ENCODE peak calls at places on chromosomes 16 and 17, in six cellular contexts. One of them, this sample, is unnamed.

GRCh38 chr17:71273451-71273850 is 847.4 kb upstream of the SOX9 start:
- DNase-seq in AG08395: no peak
- DNase-seq in H54: no peak
- DNase-seq in Daoy: no peak
- DNase-seq in astrocyte of the hippocampus: no peak
- DNase-seq in lower leg skin: no peak
- DNase-seq in this sample: no peak

GRCh38 chr17:81870155-81870977 is 771 bp downstream of the ARHGDIA start:
- DNase-seq in AG08395: no peak
- DNase-seq in H54: no peak
- DNase-seq in Daoy: peak
- DNase-seq in astrocyte of the hippocampus: peak
- DNase-seq in lower leg skin: no peak
- DNase-seq in this sample: no peak

GRCh38 chr17:43661699-43662431 is at the start of gene MEOX1:
- DNase-seq in AG08395: peak
- DNase-seq in H54: peak
- DNase-seq in Daoy: peak
- DNase-seq in astrocyte of the hippocampus: peak
- DNase-seq in lower leg skin: no peak
- DNase-seq in this sample: no peak

GRCh38 chr17:37831492-37831891 is 86.6 kb upstream of the HNF1B start:
- DNase-seq in AG08395: no peak
- DNase-seq in H54: no peak
- DNase-seq in Daoy: no peak
- DNase-seq in astrocyte of the hippocampus: no peak
- DNase-seq in lower leg skin: no peak
- DNase-seq in this sample: no peak

GRCh38 chr17:72393553-72393952 is 272.7 kb downstream of the SOX9 start:
- DNase-seq in AG08395: peak
- DNase-seq in H54: peak
- DNase-seq in Daoy: peak
- DNase-seq in astrocyte of the hippocampus: peak
- DNase-seq in lower leg skin: no peak
- DNase-seq in this sample: no peak

GRCh38 chr16:47110939-47111338 is 32.8 kb downstream of the NETO2 start:
- DNase-seq in AG08395: no peak
- DNase-seq in H54: no peak
- DNase-seq in Daoy: no peak
- DNase-seq in astrocyte of the hippocampus: no peak
- DNase-seq in lower leg skin: no peak
- DNase-seq in this sample: no peak

GRCh38 chr16:19130852-19131808 is 17.4 kb downstream of the ITPRIPL2 start:
- DNase-seq in AG08395: peak
- DNase-seq in H54: no peak
- DNase-seq in Daoy: peak
- DNase-seq in astrocyte of the hippocampus: peak
- DNase-seq in lower leg skin: no peak
- DNase-seq in this sample: peak

GRCh38 chr16:86653289-86654006 is 75.1 kb downstream of the FOXL1 start:
- DNase-seq in AG08395: peak
- DNase-seq in H54: no peak
- DNase-seq in Daoy: no peak
- DNase-seq in astrocyte of the hippocampus: peak
- DNase-seq in lower leg skin: no peak
- DNase-seq in this sample: no peak

GRCh38 chr16:67865318-67865717 is 7.5 kb upstream of the EDC4 start:
- DNase-seq in AG08395: peak
- DNase-seq in H54: no peak
- DNase-seq in Daoy: peak
- DNase-seq in astrocyte of the hippocampus: peak
- DNase-seq in lower leg skin: no peak
- DNase-seq in this sample: no peak

GRCh38 chr17:72297326-72298115 is 176.7 kb downstream of the SOX9 start:
- DNase-seq in AG08395: peak
- DNase-seq in H54: peak
- DNase-seq in Daoy: peak
- DNase-seq in astrocyte of the hippocampus: peak
- DNase-seq in lower leg skin: peak
- DNase-seq in this sample: no peak

GRCh38 chr16:28623172-28623711 is 13.4 kb upstream of the SULT1A1 start:
- DNase-seq in AG08395: peak
- DNase-seq in H54: no peak
- DNase-seq in Daoy: no peak
- DNase-seq in astrocyte of the hippocampus: peak
- DNase-seq in lower leg skin: no peak
- DNase-seq in this sample: no peak

GRCh38 chr16:82331397-82331796 is 161.4 kb upstream of the MPHOSPH6 start:
- DNase-seq in AG08395: no peak
- DNase-seq in H54: no peak
- DNase-seq in Daoy: no peak
- DNase-seq in astrocyte of the hippocampus: no peak
- DNase-seq in lower leg skin: no peak
- DNase-seq in this sample: no peak

GRCh38 chr17:2059125-2059836 is 4.4 kb downstream of the HIC1 start:
- DNase-seq in AG08395: no peak
- DNase-seq in H54: no peak
- DNase-seq in Daoy: no peak
- DNase-seq in astrocyte of the hippocampus: no peak
- DNase-seq in lower leg skin: no peak
- DNase-seq in this sample: no peak

GRCh38 chr16:11138769-11139623 is 117.0 kb downstream of the SOCS1 start:
- DNase-seq in AG08395: peak
- DNase-seq in H54: no peak
- DNase-seq in Daoy: no peak
- DNase-seq in astrocyte of the hippocampus: no peak
- DNase-seq in lower leg skin: no peak
- DNase-seq in this sample: no peak

GRCh38 chr17:74135391-74136167 is 67.9 kb upstream of the RPL38 start:
- DNase-seq in AG08395: no peak
- DNase-seq in H54: no peak
- DNase-seq in Daoy: no peak
- DNase-seq in astrocyte of the hippocampus: no peak
- DNase-seq in lower leg skin: no peak
- DNase-seq in this sample: no peak

This sample was measured in cardiac septum.